ENCODE peak calls at places on chromosomes 4 and X, in eight cellular contexts. V is OCI-LY7, O is upper lobe of left lung, H is fibroblast of villous mesenchyme, C is A549, Y is left lung, P is fibroblast of pulmonary artery, L is suprapubic skin. W is an unnamed sample.

GRCh38 chrX:105646592-105647372 is 175.6 kb upstream of the NRK start:
- DNase-seq in V (no peak), O (no peak), Y (no peak), P (no peak), L (no peak), C (no peak), H (no peak), W (no peak)

GRCh38 chrX:115357316-115357715 is 67.8 kb downstream of the LUZP4 start:
- DNase-seq in Y (no peak), C (no peak), L (no peak), O (no peak), P (no peak), H (no peak), V (no peak), W (no peak)

GRCh38 chr4:104490096-104490769 is 4.5 kb downstream of the CXXC4 start:
- DNase-seq in H (no peak), O (no peak), P (no peak), C (peak), L (no peak), V (no peak), Y (peak), W (no peak)

GRCh38 chr4:81330018-81330417 is 115.0 kb upstream of the PRKG2 start:
- DNase-seq in P (no peak), L (no peak), H (no peak), Y (no peak), C (no peak), V (no peak), O (no peak), W (no peak)

GRCh38 chrX:46611658-46612362 is 38.2 kb downstream of the CHST7 start:
- DNase-seq in Y (no peak), L (no peak), V (no peak), H (no peak), P (no peak), C (no peak), O (no peak), W (no peak)

GRCh38 chr4:76546282-76547166 is 111.5 kb downstream of the SHROOM3 start:
- DNase-seq in H (peak), P (peak), L (no peak), C (no peak), O (no peak), V (no peak), Y (no peak), W (no peak)

GRCh38 chr4:110663738-110664444 is 41.0 kb upstream of the PITX2 start:
- DNase-seq in H (peak), O (no peak), C (no peak), P (no peak), V (no peak), Y (no peak), L (no peak), W (no peak)

GRCh38 chr4:133095591-133095990 is 53.5 kb upstream of the PCDH10 start:
- DNase-seq in P (no peak), Y (no peak), O (no peak), L (no peak), H (peak), C (no peak), V (no peak), W (no peak)

GRCh38 chr4:26178874-26179273 is 141.9 kb upstream of the RBPJ start:
- DNase-seq in V (no peak), O (no peak), Y (no peak), H (no peak), P (no peak), L (no peak), C (no peak), W (no peak)

GRCh38 chrX:33198561-33199279 is 12.6 kb downstream of the DMD start:
- DNase-seq in O (no peak), H (no peak), L (no peak), P (no peak), Y (no peak), C (no peak), V (no peak), W (no peak)

GRCh38 chr4:15955670-15956069 is 7.3 kb downstream of the FGFBP2 start:
- DNase-seq in O (no peak), V (peak), H (peak), C (peak), Y (no peak), L (no peak), P (peak), W (no peak)

GRCh38 chrX:15016051-15016450 is 142.8 kb downstream of the MOSPD2 start:
- DNase-seq in O (no peak), L (no peak), C (no peak), Y (no peak), P (no peak), V (no peak), H (no peak), W (no peak)

GRCh38 chr4:47531241-47531953 is 46.3 kb downstream of the ATP10D start:
- DNase-seq in O (no peak), V (no peak), H (peak), P (peak), Y (no peak), C (no peak), L (no peak), W (no peak)

GRCh38 chr4:68175562-68176155 is 46.0 kb upstream of the TMPRSS11F start:
- DNase-seq in P (peak), H (peak), Y (no peak), L (no peak), O (no peak), V (peak), C (peak), W (no peak)

GRCh38 chr4:184824776-184825393 is 883 bp downstream of the ACSL1 start:
- DNase-seq in P (no peak), Y (no peak), O (no peak), H (peak), L (peak), C (no peak), V (peak), W (no peak)

GRCh38 chr4:6641971-6642320 is 1.5 kb downstream of the MRFAP1 start:
- DNase-seq in P (peak), L (peak), O (no peak), C (no peak), Y (no peak), H (peak), V (no peak), W (no peak)

GRCh38 chrX:18146954-18147353 is 73.7 kb downstream of the BEND2 start:
- DNase-seq in C (no peak), P (peak), V (peak), H (peak), L (no peak), O (no peak), Y (no peak), W (no peak)

GRCh38 chr4:1767770-1768366 is 25.2 kb upstream of the FGFR3 start:
- DNase-seq in H (peak), L (no peak), P (peak), O (no peak), V (peak), C (peak), Y (no peak), W (no peak)

GRCh38 chrX:18179446-18179845 is 41.2 kb downstream of the BEND2 start:
- DNase-seq in V (no peak), Y (no peak), L (no peak), H (no peak), C (no peak), O (no peak), P (no peak), W (no peak)

GRCh38 chr4:104491396-104491821 is 3.3 kb downstream of the CXXC4 start:
- DNase-seq in H (no peak), Y (peak), V (no peak), C (peak), L (no peak), P (peak), O (peak), W (peak)

GRCh38 chr4:24736066-24736465 is 59.3 kb upstream of the SOD3 start:
- DNase-seq in Y (no peak), L (no peak), H (peak), V (no peak), P (peak), C (no peak), O (no peak), W (no peak)

GRCh38 chr4:24067781-24068193 is 177.9 kb upstream of the PPARGC1A start:
- DNase-seq in H (no peak), L (no peak), C (no peak), Y (no peak), P (peak), O (no peak), V (no peak), W (no peak)

GRCh38 chr4:157978680-157979361 is 194.0 kb downstream of the GASK1B start:
- DNase-seq in C (peak), V (peak), O (peak), Y (no peak), L (peak), H (peak), P (peak), W (no peak)

GRCh38 chr4:2619459-2619858 is 83.0 kb downstream of the FAM193A start:
- DNase-seq in P (no peak), V (no peak), O (no peak), H (no peak), L (no peak), Y (no peak), C (no peak), W (no peak)

GRCh38 chr4:31021008-31021407 is 300.8 kb downstream of the PCDH7 start:
- DNase-seq in P (no peak), V (no peak), C (no peak), H (no peak), O (no peak), Y (no peak), L (no peak), W (no peak)

GRCh38 chr4:125765936-125766335 is 451.2 kb downstream of the FAT4 start:
- DNase-seq in P (peak), O (no peak), V (no peak), C (no peak), L (no peak), H (peak), Y (no peak), W (no peak)

GRCh38 chrX:119690921-119691716 is 1.8 kb downstream of the SEPTIN6 start:
- DNase-seq in C (no peak), L (no peak), P (peak), O (no peak), V (no peak), H (peak), Y (no peak), W (no peak)

GRCh38 chrX:17564689-17565409 is 172.4 kb upstream of the SCML1 start:
- DNase-seq in P (no peak), C (no peak), Y (no peak), O (no peak), H (peak), L (no peak), V (no peak), W (no peak)

GRCh38 chr4:99405433-99406115 is 29.6 kb downstream of the ADH7 start:
- DNase-seq in O (no peak), V (peak), C (peak), H (peak), P (peak), L (no peak), Y (no peak), W (peak)

GRCh38 chr4:16122225-16122624 is 38.4 kb upstream of the PROM1 start:
- DNase-seq in H (no peak), Y (no peak), O (no peak), P (no peak), V (no peak), C (no peak), L (no peak), W (no peak)

GRCh38 chr4:105710678-105711077 is 2.1 kb downstream of the GSTCD start:
- DNase-seq in C (no peak), H (peak), V (no peak), L (no peak), P (no peak), O (no peak), Y (no peak), W (no peak)

GRCh38 chr4:105707783-105708182 is 706 bp downstream of the INTS12 start:
- DNase-seq in Y (no peak), V (no peak), C (no peak), H (peak), L (no peak), P (no peak), O (no peak), W (no peak)

GRCh38 chr4:105710012-105710600 is 1.5 kb downstream of the GSTCD start:
- DNase-seq in O (peak), C (no peak), L (no peak), Y (no peak), P (no peak), V (no peak), H (no peak), W (no peak)

GRCh38 chr4:105709081-105709450 is 482 bp downstream of the GSTCD start:
- DNase-seq in O (no peak), C (peak), V (peak), L (no peak), H (peak), Y (no peak), P (no peak), W (no peak)

GRCh38 chr4:105708376-105709080 is at the start of the genes GSTCD and INTS12:
- DNase-seq in O (peak), P (peak), L (peak), H (peak), Y (peak), V (peak), C (peak), W (peak)
- TF ChIP-seq CTCF in O (no peak), P (no peak), L (no peak), H (no peak), Y (no peak), V (no peak), C (no peak), W (no peak)

GRCh38 chr4:146334862-146335449 is 120.6 kb downstream of the REELD1 start:
- DNase-seq in C (no peak), O (no peak), Y (no peak), V (no peak), L (no peak), H (no peak), P (no peak), W (no peak)

GRCh38 chr4:146340798-146341197 is 126.5 kb downstream of the REELD1 start:
- DNase-seq in V (peak), C (no peak), H (peak), O (no peak), Y (no peak), P (peak), L (no peak), W (no peak)

GRCh38 chr4:146335763-146336412 is 121.5 kb downstream of the REELD1 start:
- DNase-seq in C (no peak), V (no peak), O (no peak), H (no peak), L (no peak), P (peak), Y (no peak), W (no peak)

GRCh38 chr4:146336413-146336807 is 122.1 kb downstream of the REELD1 start:
- DNase-seq in C (no peak), H (peak), Y (no peak), P (no peak), V (no peak), O (no peak), L (no peak), W (no peak)

DNA sequence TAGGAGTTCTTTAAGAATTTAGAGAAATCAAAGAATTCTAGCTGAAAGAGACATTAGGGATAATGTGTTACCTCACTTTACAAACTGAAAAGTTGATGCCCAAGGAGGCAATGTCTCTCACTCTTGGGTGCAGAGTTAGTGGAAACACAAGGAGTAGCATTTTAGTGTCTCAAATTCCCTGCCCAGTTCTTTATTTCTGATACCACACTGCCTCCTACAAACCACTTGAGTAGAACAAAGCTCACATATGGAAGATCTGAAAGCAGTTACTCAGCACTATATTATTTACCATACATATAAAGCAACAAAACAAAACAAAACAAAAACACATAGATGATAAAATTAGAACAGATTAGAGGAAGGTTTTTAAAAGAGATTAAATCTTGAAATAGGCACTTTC is 124.2 kb downstream of the REELD1 start:
- DNase-seq in O (no peak), Y (no peak), H (peak), C (no peak), P (peak), L (no peak), V (no peak), W (no peak)
- TF ChIP-seq CTCF in O (no peak), Y (no peak), H (peak), C (no peak), P (peak), L (no peak), V (no peak), W (no peak)

GRCh38 chr4:3786196-3786869 is 20.1 kb downstream of the ADRA2C start:
- DNase-seq in P (no peak), Y (peak), L (no peak), V (no peak), C (peak), O (peak), H (no peak), W (no peak)
- TF ChIP-seq CTCF in P (no peak), Y (no peak), L (no peak), V (no peak), C (no peak), O (no peak), H (no peak), W (no peak)

DNA sequence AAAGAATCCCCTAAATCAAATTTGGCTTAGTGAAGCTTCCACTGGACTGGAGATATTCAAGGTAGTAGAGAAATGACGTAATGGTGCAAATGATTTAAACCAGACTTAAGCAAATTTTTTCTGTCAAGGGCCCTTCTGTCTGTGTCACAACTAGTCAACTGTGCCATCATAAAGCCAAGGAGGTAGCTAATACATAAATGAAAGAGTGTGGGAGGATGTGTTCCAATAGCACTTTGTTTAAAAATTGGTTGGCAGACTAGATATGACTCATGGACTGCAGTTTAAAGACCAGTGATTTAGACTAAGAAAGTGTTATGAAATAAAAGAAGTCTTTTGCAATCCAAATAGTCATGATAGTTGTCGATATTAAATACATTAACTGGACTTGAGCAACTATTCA is 24.3 kb upstream of the TEX13C start:
- DNase-seq in L (no peak), H (peak), C (no peak), P (no peak), V (no peak), O (no peak), Y (no peak), W (no peak)
- TF ChIP-seq CTCF in L (no peak), H (no peak), C (no peak), P (no peak), V (no peak), O (no peak), Y (no peak), W (no peak)

GRCh38 chr4:170589597-170590191 is 499.9 kb upstream of the AADAT start:
- DNase-seq in H (no peak), O (no peak), Y (no peak), L (no peak), P (peak), C (peak), V (peak), W (no peak)
- TF ChIP-seq CTCF in H (no peak), O (no peak), Y (no peak), L (no peak), P (no peak), C (peak), V (peak), W (peak)

GRCh38 chr4:172515266-172515879 is 653.2 kb upstream of the GALNT7 start:
- DNase-seq in P (peak), Y (no peak), L (no peak), H (no peak), O (no peak), C (no peak), V (no peak), W (no peak)
- TF ChIP-seq CTCF in P (no peak), Y (no peak), L (no peak), H (no peak), O (no peak), C (no peak), V (no peak), W (no peak)

DNA sequence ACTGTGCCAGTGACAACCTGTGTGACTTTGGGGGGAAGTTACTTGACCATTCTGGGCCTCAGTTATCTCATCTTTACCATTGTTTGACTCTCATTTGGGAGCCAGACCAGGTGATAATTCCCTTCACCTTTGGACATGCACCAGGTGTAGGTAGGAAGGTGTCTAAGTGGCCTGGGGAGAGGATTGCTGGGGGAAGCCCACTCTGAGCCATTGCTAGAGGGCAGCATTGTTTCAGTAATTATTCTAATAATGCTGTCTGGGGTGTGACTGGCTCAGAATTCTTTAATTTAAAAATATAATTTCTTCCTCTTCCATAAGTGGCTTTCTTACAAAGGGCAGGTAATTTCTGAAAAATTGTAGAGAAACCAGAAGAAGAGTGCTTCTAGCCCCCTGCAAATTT is 104.3 kb downstream of the RTL9 start:
- DNase-seq in P (no peak), Y (no peak), L (no peak), O (no peak), H (no peak), V (no peak), C (no peak), W (no peak)
- TF ChIP-seq CTCF in P (no peak), Y (no peak), L (no peak), O (peak), H (no peak), V (no peak), C (peak), W (no peak)

GRCh38 chr4:53617101-53617680 is 25.9 kb upstream of the LNX1 start:
- DNase-seq in H (peak), Y (no peak), C (no peak), O (no peak), L (no peak), P (no peak), V (no peak), W (no peak)

GRCh38 chr4:53618321-53618720 is 27.0 kb upstream of the LNX1 start:
- DNase-seq in Y (no peak), H (no peak), O (no peak), P (no peak), C (no peak), L (no peak), V (no peak), W (no peak)

GRCh38 chr4:53613428-53613827 is 22.1 kb upstream of the LNX1 start:
- DNase-seq in V (no peak), Y (no peak), O (no peak), H (no peak), C (no peak), P (no peak), L (no peak), W (no peak)

GRCh38 chr4:53616219-53616618 is 24.9 kb upstream of the LNX1 start:
- DNase-seq in Y (no peak), H (no peak), O (no peak), P (no peak), L (no peak), V (no peak), C (no peak), W (no peak)

DNA sequence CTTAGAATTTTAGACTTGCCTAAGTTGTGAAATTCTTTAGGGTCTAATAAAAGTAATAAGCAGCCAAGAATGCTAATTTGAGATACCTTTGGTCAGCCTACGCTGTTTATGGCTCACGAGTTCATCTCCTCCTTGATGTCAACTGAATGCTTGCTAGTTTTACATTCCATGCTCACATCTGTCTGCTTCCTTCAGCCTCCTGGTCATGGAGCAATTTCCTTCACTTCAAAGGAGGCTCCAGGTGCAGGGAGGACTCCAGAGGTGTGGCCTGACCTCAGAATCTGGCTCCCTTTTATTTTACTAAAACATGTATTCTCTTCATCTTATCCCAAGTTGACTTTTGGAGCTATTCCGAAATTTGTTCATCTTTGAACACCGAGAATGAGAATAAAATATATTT is 23.3 kb upstream of the LNX1 start:
- DNase-seq in H (peak), P (no peak), Y (no peak), V (peak), C (no peak), L (no peak), O (no peak), W (no peak)
- TF ChIP-seq CTCF in H (peak), P (peak), Y (no peak), V (peak), C (no peak), L (no peak), O (no peak), W (no peak)